ENCODE peak calls at places on chromosome 17, in six cellular contexts. One of them, this sample, is unnamed.
A peak's percentile ranks its signal among the peaks of the same experiment; 100 is the strongest.

GRCh38 chr17:9162275-9162985 is 141.1 kb downstream of the NTN1 start:
- DNase-seq in smooth muscle cell of the brain vasculature: no peak
- DNase-seq in AML-193: no peak
- DNase-seq in brain pericyte: no peak
- DNase-seq in T-helper 17 cell: no peak
- DNase-seq in activated CD8-positive, alpha-beta memory T cell treated with anti-CD3 and anti-CD28 coated beads, Interleukin-2, amount 50 U/mL, for 48 hours: no peak
- DNase-seq in this sample: no peak

GRCh38 chr17:43905985-43906852 is 1.1 kb downstream of the MPP2 start:
- DNase-seq in AML-193: no peak
- DNase-seq in smooth muscle cell of the brain vasculature: no peak
- DNase-seq in brain pericyte: no peak
- DNase-seq in T-helper 17 cell: no peak
- DNase-seq in activated CD8-positive, alpha-beta memory T cell treated with anti-CD3 and anti-CD28 coated beads, Interleukin-2, amount 50 U/mL, for 48 hours: no peak
- DNase-seq in this sample: no peak

GRCh38 chr17:57086069-57086930 is 1.3 kb downstream of the AKAP1 start:
- DNase-seq in activated CD8-positive, alpha-beta memory T cell treated with anti-CD3 and anti-CD28 coated beads, Interleukin-2, amount 50 U/mL, for 48 hours: peak; percentile 63
- DNase-seq in smooth muscle cell of the brain vasculature: no peak
- DNase-seq in AML-193: peak; percentile 26
- DNase-seq in brain pericyte: no peak
- DNase-seq in T-helper 17 cell: no peak
- DNase-seq in this sample: peak; percentile 41

GRCh38 chr17:77802811-77803220 is 155.7 kb upstream of the TNRC6C start:
- DNase-seq in smooth muscle cell of the brain vasculature: no peak
- DNase-seq in activated CD8-positive, alpha-beta memory T cell treated with anti-CD3 and anti-CD28 coated beads, Interleukin-2, amount 50 U/mL, for 48 hours: no peak
- DNase-seq in AML-193: no peak
- DNase-seq in T-helper 17 cell: no peak
- DNase-seq in brain pericyte: no peak
- DNase-seq in this sample: no peak

GRCh38 chr17:39926588-39927100 is 757 bp downstream of the ORMDL3 start:
- DNase-seq in activated CD8-positive, alpha-beta memory T cell treated with anti-CD3 and anti-CD28 coated beads, Interleukin-2, amount 50 U/mL, for 48 hours: peak; percentile 77
- DNase-seq in AML-193: peak; percentile 45
- DNase-seq in brain pericyte: no peak
- DNase-seq in smooth muscle cell of the brain vasculature: no peak
- DNase-seq in T-helper 17 cell: peak; percentile 31
- DNase-seq in this sample: no peak

GRCh38 chr17:59425085-59425901 is 93.8 kb downstream of the YPEL2 start:
- DNase-seq in activated CD8-positive, alpha-beta memory T cell treated with anti-CD3 and anti-CD28 coated beads, Interleukin-2, amount 50 U/mL, for 48 hours: no peak
- DNase-seq in T-helper 17 cell: no peak
- DNase-seq in brain pericyte: no peak
- DNase-seq in AML-193: no peak
- DNase-seq in smooth muscle cell of the brain vasculature: no peak
- DNase-seq in this sample: no peak

GRCh38 chr17:794876-795275 is 12.7 kb downstream of the MRM3 start:
- DNase-seq in AML-193: no peak
- DNase-seq in activated CD8-positive, alpha-beta memory T cell treated with anti-CD3 and anti-CD28 coated beads, Interleukin-2, amount 50 U/mL, for 48 hours: peak; percentile 68
- DNase-seq in brain pericyte: no peak
- DNase-seq in smooth muscle cell of the brain vasculature: peak; percentile 49
- DNase-seq in T-helper 17 cell: no peak
- DNase-seq in this sample: peak; percentile 67

GRCh38 chr17:71118039-71118438 is 948.7 kb downstream of the KCNJ2 start:
- DNase-seq in T-helper 17 cell: no peak
- DNase-seq in AML-193: no peak
- DNase-seq in brain pericyte: no peak
- DNase-seq in activated CD8-positive, alpha-beta memory T cell treated with anti-CD3 and anti-CD28 coated beads, Interleukin-2, amount 50 U/mL, for 48 hours: no peak
- DNase-seq in smooth muscle cell of the brain vasculature: no peak
- DNase-seq in this sample: peak; percentile 4

GRCh38 chr17:77106874-77107358 is 33.9 kb upstream of the SEC14L1 start:
- DNase-seq in T-helper 17 cell: no peak
- DNase-seq in activated CD8-positive, alpha-beta memory T cell treated with anti-CD3 and anti-CD28 coated beads, Interleukin-2, amount 50 U/mL, for 48 hours: peak; percentile 59
- DNase-seq in smooth muscle cell of the brain vasculature: no peak
- DNase-seq in brain pericyte: no peak
- DNase-seq in AML-193: no peak
- DNase-seq in this sample: no peak

GRCh38 chr17:39462644-39463375 is 1.5 kb downstream of the CDK12 start:
- DNase-seq in smooth muscle cell of the brain vasculature: no peak
- DNase-seq in AML-193: peak; percentile 34
- DNase-seq in activated CD8-positive, alpha-beta memory T cell treated with anti-CD3 and anti-CD28 coated beads, Interleukin-2, amount 50 U/mL, for 48 hours: no peak
- DNase-seq in brain pericyte: no peak
- DNase-seq in T-helper 17 cell: no peak
- DNase-seq in this sample: no peak

GRCh38 chr17:8887834-8888703 is 20.6 kb upstream of the PIK3R6 start:
- DNase-seq in activated CD8-positive, alpha-beta memory T cell treated with anti-CD3 and anti-CD28 coated beads, Interleukin-2, amount 50 U/mL, for 48 hours: no peak
- DNase-seq in smooth muscle cell of the brain vasculature: no peak
- DNase-seq in T-helper 17 cell: no peak
- DNase-seq in AML-193: no peak
- DNase-seq in brain pericyte: no peak
- DNase-seq in this sample: no peak

GRCh38 chr17:42531455-42532354 is 4.3 kb upstream of the NAGLU start:
- DNase-seq in smooth muscle cell of the brain vasculature: no peak
- DNase-seq in AML-193: peak; percentile 64
- DNase-seq in brain pericyte: no peak
- DNase-seq in T-helper 17 cell: peak; percentile 48
- DNase-seq in activated CD8-positive, alpha-beta memory T cell treated with anti-CD3 and anti-CD28 coated beads, Interleukin-2, amount 50 U/mL, for 48 hours: peak; percentile 77
- DNase-seq in this sample: peak; percentile 77

GRCh38 chr17:38585056-38585804 is 20.5 kb downstream of the SRCIN1 start:
- DNase-seq in brain pericyte: no peak
- DNase-seq in T-helper 17 cell: no peak
- DNase-seq in AML-193: no peak
- DNase-seq in smooth muscle cell of the brain vasculature: no peak
- DNase-seq in activated CD8-positive, alpha-beta memory T cell treated with anti-CD3 and anti-CD28 coated beads, Interleukin-2, amount 50 U/mL, for 48 hours: no peak
- DNase-seq in this sample: no peak

GRCh38 chr17:78307887-78308633 is 51.8 kb downstream of the SOCS3 start:
- DNase-seq in AML-193: no peak
- DNase-seq in T-helper 17 cell: no peak
- DNase-seq in brain pericyte: no peak
- DNase-seq in activated CD8-positive, alpha-beta memory T cell treated with anti-CD3 and anti-CD28 coated beads, Interleukin-2, amount 50 U/mL, for 48 hours: no peak
- DNase-seq in smooth muscle cell of the brain vasculature: no peak
- DNase-seq in this sample: no peak

GRCh38 chr17:38674013-38674748 is 576 bp downstream of the EPOP start:
- DNase-seq in brain pericyte: no peak
- DNase-seq in smooth muscle cell of the brain vasculature: no peak
- DNase-seq in T-helper 17 cell: peak; percentile 21
- DNase-seq in activated CD8-positive, alpha-beta memory T cell treated with anti-CD3 and anti-CD28 coated beads, Interleukin-2, amount 50 U/mL, for 48 hours: peak; percentile 74
- DNase-seq in AML-193: no peak
- DNase-seq in this sample: peak; percentile 5

GRCh38 chr17:42361781-42362186 is 26.5 kb downstream of the STAT3 start:
- DNase-seq in brain pericyte: no peak
- DNase-seq in AML-193: no peak
- DNase-seq in smooth muscle cell of the brain vasculature: no peak
- DNase-seq in activated CD8-positive, alpha-beta memory T cell treated with anti-CD3 and anti-CD28 coated beads, Interleukin-2, amount 50 U/mL, for 48 hours: no peak
- DNase-seq in T-helper 17 cell: no peak
- DNase-seq in this sample: peak; percentile 9

GRCh38 chr17:27756467-27757371 is 43.6 kb downstream of the NOS2 start:
- DNase-seq in smooth muscle cell of the brain vasculature: peak; percentile 15
- DNase-seq in activated CD8-positive, alpha-beta memory T cell treated with anti-CD3 and anti-CD28 coated beads, Interleukin-2, amount 50 U/mL, for 48 hours: peak; percentile 84
- DNase-seq in AML-193: peak; percentile 39
- DNase-seq in brain pericyte: no peak
- DNase-seq in T-helper 17 cell: no peak
- DNase-seq in this sample: peak; percentile 39

GRCh38 chr17:32350662-32351418 is 883 bp downstream of the ZNF207 start:
- DNase-seq in brain pericyte: no peak
- DNase-seq in AML-193: peak; percentile 77
- DNase-seq in T-helper 17 cell: peak; percentile 24
- DNase-seq in activated CD8-positive, alpha-beta memory T cell treated with anti-CD3 and anti-CD28 coated beads, Interleukin-2, amount 50 U/mL, for 48 hours: no peak
- DNase-seq in smooth muscle cell of the brain vasculature: peak; percentile 28
- DNase-seq in this sample: peak; percentile 47

GRCh38 chr17:28467456-28468025 is 5.9 kb upstream of the SLC13A2 start:
- DNase-seq in activated CD8-positive, alpha-beta memory T cell treated with anti-CD3 and anti-CD28 coated beads, Interleukin-2, amount 50 U/mL, for 48 hours: no peak
- DNase-seq in T-helper 17 cell: no peak
- DNase-seq in AML-193: peak; percentile 77
- DNase-seq in smooth muscle cell of the brain vasculature: no peak
- DNase-seq in brain pericyte: no peak
- DNase-seq in this sample: no peak

GRCh38 chr17:49556183-49556943 is 19.3 kb upstream of the NXPH3 start:
- DNase-seq in activated CD8-positive, alpha-beta memory T cell treated with anti-CD3 and anti-CD28 coated beads, Interleukin-2, amount 50 U/mL, for 48 hours: peak; percentile 99
- DNase-seq in smooth muscle cell of the brain vasculature: no peak
- DNase-seq in brain pericyte: no peak
- DNase-seq in AML-193: peak; percentile 75
- DNase-seq in T-helper 17 cell: peak; percentile 71
- DNase-seq in this sample: peak; percentile 73

GRCh38 chr17:73142763-73143395 is 21.9 kb upstream of the SSTR2 start:
- DNase-seq in brain pericyte: no peak
- DNase-seq in smooth muscle cell of the brain vasculature: no peak
- DNase-seq in AML-193: peak; percentile 97
- DNase-seq in T-helper 17 cell: no peak
- DNase-seq in activated CD8-positive, alpha-beta memory T cell treated with anti-CD3 and anti-CD28 coated beads, Interleukin-2, amount 50 U/mL, for 48 hours: no peak
- DNase-seq in this sample: no peak

GRCh38 chr17:8162232-8162996 is at the start of gene VAMP2:
- DNase-seq in activated CD8-positive, alpha-beta memory T cell treated with anti-CD3 and anti-CD28 coated beads, Interleukin-2, amount 50 U/mL, for 48 hours: peak; percentile 91
- DNase-seq in smooth muscle cell of the brain vasculature: no peak
- DNase-seq in T-helper 17 cell: peak; percentile 85
- DNase-seq in brain pericyte: no peak
- DNase-seq in AML-193: peak; percentile 7
- DNase-seq in this sample: peak; percentile 76

GRCh38 chr17:30093463-30094147 is 23.0 kb upstream of the NSRP1 start:
- DNase-seq in brain pericyte: no peak
- DNase-seq in T-helper 17 cell: no peak
- DNase-seq in smooth muscle cell of the brain vasculature: no peak
- DNase-seq in AML-193: peak; percentile 78
- DNase-seq in activated CD8-positive, alpha-beta memory T cell treated with anti-CD3 and anti-CD28 coated beads, Interleukin-2, amount 50 U/mL, for 48 hours: peak; percentile 68
- DNase-seq in this sample: peak; percentile 51

GRCh38 chr17:42653179-42654124 is 5.6 kb upstream of the TUBG2 start:
- DNase-seq in brain pericyte: no peak
- DNase-seq in activated CD8-positive, alpha-beta memory T cell treated with anti-CD3 and anti-CD28 coated beads, Interleukin-2, amount 50 U/mL, for 48 hours: no peak
- DNase-seq in AML-193: no peak
- DNase-seq in smooth muscle cell of the brain vasculature: no peak
- DNase-seq in T-helper 17 cell: no peak
- DNase-seq in this sample: no peak

GRCh38 chr17:774320-774584 is 7.8 kb downstream of the GLOD4 start:
- DNase-seq in AML-193: no peak
- DNase-seq in smooth muscle cell of the brain vasculature: no peak
- DNase-seq in T-helper 17 cell: no peak
- DNase-seq in activated CD8-positive, alpha-beta memory T cell treated with anti-CD3 and anti-CD28 coated beads, Interleukin-2, amount 50 U/mL, for 48 hours: no peak
- DNase-seq in brain pericyte: no peak
- DNase-seq in this sample: no peak

GRCh38 chr17:20127660-20128413 is 118.7 kb downstream of the SPECC1 start:
- DNase-seq in T-helper 17 cell: no peak
- DNase-seq in brain pericyte: no peak
- DNase-seq in AML-193: no peak
- DNase-seq in smooth muscle cell of the brain vasculature: no peak
- DNase-seq in activated CD8-positive, alpha-beta memory T cell treated with anti-CD3 and anti-CD28 coated beads, Interleukin-2, amount 50 U/mL, for 48 hours: no peak
- DNase-seq in this sample: no peak

GRCh38 chr17:28030386-28030785 is 12.1 kb upstream of the NLK start:
- DNase-seq in brain pericyte: no peak
- DNase-seq in activated CD8-positive, alpha-beta memory T cell treated with anti-CD3 and anti-CD28 coated beads, Interleukin-2, amount 50 U/mL, for 48 hours: no peak
- DNase-seq in smooth muscle cell of the brain vasculature: no peak
- DNase-seq in T-helper 17 cell: no peak
- DNase-seq in AML-193: no peak
- DNase-seq in this sample: no peak

GRCh38 chr17:8718001-8718563 is 26.6 kb downstream of the CCDC42 start:
- DNase-seq in T-helper 17 cell: no peak
- DNase-seq in brain pericyte: no peak
- DNase-seq in smooth muscle cell of the brain vasculature: no peak
- DNase-seq in activated CD8-positive, alpha-beta memory T cell treated with anti-CD3 and anti-CD28 coated beads, Interleukin-2, amount 50 U/mL, for 48 hours: no peak
- DNase-seq in AML-193: no peak
- DNase-seq in this sample: no peak

GRCh38 chr17:43219001-43219400 is 7.3 kb downstream of the TMEM106A start:
- DNase-seq in brain pericyte: no peak
- DNase-seq in smooth muscle cell of the brain vasculature: no peak
- DNase-seq in T-helper 17 cell: no peak
- DNase-seq in AML-193: no peak
- DNase-seq in activated CD8-positive, alpha-beta memory T cell treated with anti-CD3 and anti-CD28 coated beads, Interleukin-2, amount 50 U/mL, for 48 hours: no peak
- DNase-seq in this sample: no peak

This sample was measured in LoVo.